ENCODE peak calls at places on chromosome 6, in six cellular contexts. A, H, B, M, P and N are unnamed samples.

GRCh38 chr6:89414215-89414614 is 2.1 kb upstream of the RRAGD start:
- DNase-seq in H (no peak), P (no peak), A (no peak), B (no peak), M (no peak), N (no peak)

GRCh38 chr6:23414204-23414501 is 711.9 kb upstream of the NRSN1 start:
- DNase-seq in H (no peak), P (peak), A (no peak), B (no peak), M (no peak), N (no peak)

GRCh38 chr6:101462576-101462975 is 69.1 kb downstream of the GRIK2 start:
- DNase-seq in M (no peak), H (no peak), A (no peak), P (no peak), B (no peak), N (no peak)

GRCh38 chr6:51167468-51167867 is 348.8 kb downstream of the TFAP2B start:
- DNase-seq in H (no peak), A (no peak), M (no peak), P (no peak), B (no peak), N (no peak)

GRCh38 chr6:93453956-93454355 is 34.6 kb upstream of the EPHA7 start:
- DNase-seq in P (no peak), B (no peak), H (no peak), M (no peak), A (no peak), N (no peak)

GRCh38 chr6:109002100-109002697 is 92.4 kb downstream of the SESN1 start:
- DNase-seq in M (no peak), P (peak), H (no peak), B (no peak), A (no peak), N (no peak)

GRCh38 chr6:28695671-28696537 is 170.2 kb downstream of the GPX5 start:
- DNase-seq in P (no peak), M (no peak), H (no peak), B (no peak), A (no peak), N (no peak)

GRCh38 chr6:134741193-134741521 is 208.7 kb downstream of the ALDH8A1 start:
- DNase-seq in A (no peak), M (peak), P (no peak), B (no peak), H (no peak), N (no peak)

GRCh38 chr6:166237611-166238010 is 70.0 kb upstream of the TBXT start:
- DNase-seq in P (peak), B (no peak), H (no peak), M (no peak), A (no peak), N (no peak)

GRCh38 chr6:152598421-152598820 is 38.7 kb downstream of the SYNE1 start:
- DNase-seq in P (no peak), M (no peak), A (no peak), H (no peak), B (no peak), N (no peak)

GRCh38 chr6:170066679-170067078 is 224.2 kb downstream of the DLL1 start:
- DNase-seq in P (no peak), A (no peak), M (no peak), H (no peak), B (no peak), N (peak)

GRCh38 chr6:157106487-157106886 is 216.8 kb downstream of the TMEM242 start:
- DNase-seq in B (no peak), A (no peak), M (no peak), H (no peak), P (no peak), N (no peak)

GRCh38 chr6:38346291-38347079 is 293.2 kb downstream of the BTBD9 start:
- DNase-seq in M (no peak), P (peak), A (no peak), B (no peak), H (no peak), N (no peak)

GRCh38 chr6:6875818-6876470 is 231.8 kb upstream of the RREB1 start:
- DNase-seq in P (peak), H (no peak), B (no peak), M (no peak), A (no peak), N (no peak)

GRCh38 chr6:146889303-146889702 is 290.5 kb downstream of the ADGB start:
- DNase-seq in B (no peak), H (no peak), P (no peak), A (no peak), M (no peak), N (no peak)

GRCh38 chr6:53906842-53907241 is 112.0 kb downstream of the LRRC1 start:
- DNase-seq in M (no peak), H (no peak), P (no peak), A (no peak), B (no peak), N (no peak)

GRCh38 chr6:7164536-7165001 is 56.8 kb downstream of the RREB1 start:
- DNase-seq in B (no peak), A (no peak), P (no peak), H (no peak), M (no peak), N (no peak)

GRCh38 chr6:106197441-106197840 is 111.3 kb downstream of the PRDM1 start:
- DNase-seq in P (no peak), A (no peak), H (no peak), M (no peak), B (no peak), N (no peak)

GRCh38 chr6:169864148-169865030 is 113.0 kb downstream of the ERMARD start:
- DNase-seq in H (no peak), M (no peak), A (no peak), P (no peak), B (peak), N (peak)

GRCh38 chr6:33589723-33590530 is 9.9 kb upstream of the BAK1 start:
- DNase-seq in M (peak), A (peak), H (peak), P (no peak), B (peak), N (no peak)

GRCh38 chr6:5199203-5200101 is 61.3 kb downstream of the LYRM4 start:
- DNase-seq in H (no peak), P (no peak), A (no peak), M (no peak), B (no peak), N (no peak)

GRCh38 chr6:75103411-75103810 is 102.4 kb downstream of the COL12A1 start:
- DNase-seq in M (no peak), B (no peak), A (no peak), H (no peak), P (no peak), N (no peak)

GRCh38 chr6:160462551-160463109 is 114.5 kb downstream of the SLC22A3 start:
- DNase-seq in P (peak), B (no peak), M (no peak), A (no peak), H (no peak), N (no peak)

GRCh38 chr6:129663531-129663930 is 46.4 kb downstream of the ARHGAP18 start:
- DNase-seq in H (no peak), P (no peak), M (no peak), B (no peak), A (no peak), N (no peak)

GRCh38 chr6:156848533-156848932 is 71.4 kb downstream of the ARID1B start:
- DNase-seq in H (no peak), P (no peak), B (no peak), A (no peak), M (no peak), N (no peak)

GRCh38 chr6:35427851-35428321 is 24.3 kb upstream of the FANCE start:
- DNase-seq in M (no peak), P (no peak), B (no peak), H (no peak), A (no peak), N (no peak)

GRCh38 chr6:160348209-160348551 is at the start of gene SLC22A3:
- DNase-seq in P (no peak), M (peak), H (peak), A (no peak), B (peak), N (no peak)

GRCh38 chr6:41673704-41674000 is 35.4 kb downstream of the MDFI start:
- DNase-seq in A (no peak), B (no peak), H (no peak), P (no peak), M (no peak), N (no peak)

GRCh38 chr6:149324428-149324827 is 6.9 kb downstream of the TAB2 start:
- DNase-seq in B (no peak), M (no peak), H (no peak), P (no peak), A (no peak), N (no peak)

GRCh38 chr6:129342243-129342642 is 367.7 kb downstream of the ARHGAP18 start:
- DNase-seq in H (no peak), A (no peak), B (no peak), P (peak), M (no peak), N (no peak)

DNA sequence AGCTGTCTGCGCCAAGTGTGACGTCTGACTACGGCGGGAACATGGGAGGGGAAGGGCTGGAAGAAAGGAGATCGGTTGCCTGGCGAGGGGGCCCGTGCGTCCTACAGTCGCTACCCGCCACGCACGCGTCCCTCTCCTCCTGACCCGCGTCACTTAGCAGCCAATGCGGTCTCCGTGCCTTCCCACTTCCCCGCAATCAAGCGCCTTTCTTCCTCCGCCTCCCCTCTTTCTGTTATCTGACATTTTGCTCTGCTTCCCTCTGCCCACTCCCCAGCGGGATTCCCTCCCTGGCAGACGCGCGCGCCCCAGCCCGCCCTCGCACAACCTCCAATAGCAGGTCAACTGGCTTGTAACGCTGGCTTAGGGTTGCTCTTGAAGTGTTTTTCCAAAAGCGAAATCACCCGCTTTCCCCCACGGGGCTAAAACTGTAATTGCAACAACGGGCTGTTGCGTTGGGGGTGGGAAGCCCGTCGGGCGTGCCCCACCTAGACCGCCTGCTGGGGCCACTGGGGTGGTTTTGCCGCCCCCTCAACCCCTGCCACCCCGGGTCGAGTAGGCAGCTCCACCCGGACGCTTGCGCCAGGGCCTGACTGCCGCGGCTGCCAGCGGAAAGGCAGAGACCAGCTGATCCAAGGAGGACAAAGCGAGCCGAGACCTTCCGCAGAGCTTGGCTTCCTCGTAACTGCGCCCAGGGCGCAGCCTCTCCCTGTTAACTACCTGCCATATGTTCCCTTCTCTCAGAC is 6.2 kb upstream of the SOX4 start:
- DNase-seq in M (peak), A (peak), P (no peak), H (peak), B (peak), N (no peak)
- TF ChIP-seq CTCF in M (peak), A (peak), P (peak), H (peak), B (no peak), N (peak)

GRCh38 chr6:142927904-142928303 is 17.1 kb downstream of the HIVEP2 start:
- DNase-seq in H (no peak), A (no peak), M (no peak), B (no peak), P (no peak), N (no peak)
- TF ChIP-seq CTCF in H (no peak), A (no peak), M (no peak), B (no peak), P (no peak), N (no peak)

GRCh38 chr6:111469543-111469942 is 13.5 kb downstream of the REV3L start:
- DNase-seq in P (no peak), H (no peak), M (no peak), B (no peak), A (no peak), N (no peak)

GRCh38 chr6:111461860-111462259 is 21.2 kb downstream of the REV3L start:
- DNase-seq in P (no peak), B (no peak), H (no peak), A (no peak), M (no peak), N (no peak)

GRCh38 chr6:111468329-111469012 is 14.5 kb downstream of the REV3L start:
- DNase-seq in M (no peak), A (no peak), H (no peak), P (no peak), B (no peak), N (no peak)

GRCh38 chr6:111462770-111463391 is 20.1 kb downstream of the REV3L start:
- DNase-seq in A (no peak), H (no peak), P (no peak), M (no peak), B (no peak), N (no peak)

DNA sequence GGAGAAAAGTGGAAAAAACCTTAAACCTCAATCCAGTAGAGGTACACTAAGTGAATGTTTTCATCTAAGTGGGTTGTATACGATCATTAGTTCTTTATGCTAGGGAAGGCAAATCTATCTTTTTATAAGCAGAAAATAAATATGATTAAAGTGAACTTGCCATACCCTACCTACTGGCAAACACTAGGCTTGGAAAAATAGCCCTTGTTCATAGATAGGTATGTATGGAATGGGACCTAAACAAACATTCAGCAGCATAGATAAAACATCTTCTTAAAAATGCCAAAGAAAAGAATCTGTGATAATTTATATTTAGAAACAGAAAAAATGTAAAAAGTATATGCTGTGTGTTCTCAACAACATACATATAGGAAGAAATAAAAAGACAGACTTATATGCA is 18.8 kb downstream of the REV3L start:
- DNase-seq in P (no peak), M (no peak), H (no peak), B (no peak), A (no peak), N (no peak)
- TF ChIP-seq CTCF in P (no peak), M (no peak), H (no peak), B (no peak), A (no peak), N (no peak)

DNA sequence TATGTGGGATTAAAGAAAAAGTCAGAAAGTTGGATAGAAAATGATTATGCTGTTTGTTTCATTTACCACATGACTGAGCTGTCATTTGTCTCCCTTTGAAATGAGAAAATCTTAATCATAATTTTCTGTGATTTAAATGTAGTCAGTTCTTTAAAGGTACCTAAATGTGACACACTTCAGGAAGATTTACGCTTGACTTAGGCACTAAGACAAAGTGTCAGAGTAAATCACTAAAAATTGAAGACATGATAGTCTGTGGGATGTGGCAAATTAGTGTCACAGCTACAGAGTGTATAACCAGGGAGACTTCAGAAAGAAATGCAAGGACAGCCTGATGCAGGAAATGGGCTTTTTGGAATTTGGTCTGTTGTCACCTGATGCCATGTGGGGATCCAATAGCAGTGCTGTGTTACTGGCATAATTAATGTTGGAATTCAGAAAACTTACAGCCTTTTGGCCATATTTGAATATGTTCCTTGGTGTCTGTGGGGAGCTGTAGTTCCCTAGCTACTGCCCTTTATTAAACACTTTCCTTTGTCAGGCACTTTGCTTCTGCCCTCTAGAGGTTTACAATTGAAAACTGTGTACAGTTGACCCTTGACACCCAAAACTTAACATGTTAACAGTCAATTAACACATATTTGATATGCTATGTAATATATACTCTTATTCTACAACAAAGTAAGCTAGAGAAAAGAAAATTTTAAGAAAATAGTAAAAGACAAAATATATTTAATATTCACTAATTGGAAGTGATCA is 493.8 kb downstream of the UTRN start:
- DNase-seq in A (no peak), H (no peak), P (no peak), B (no peak), M (no peak), N (no peak)
- TF ChIP-seq CTCF in A (no peak), H (peak), P (no peak), B (no peak), M (no peak), N (peak)

DNA sequence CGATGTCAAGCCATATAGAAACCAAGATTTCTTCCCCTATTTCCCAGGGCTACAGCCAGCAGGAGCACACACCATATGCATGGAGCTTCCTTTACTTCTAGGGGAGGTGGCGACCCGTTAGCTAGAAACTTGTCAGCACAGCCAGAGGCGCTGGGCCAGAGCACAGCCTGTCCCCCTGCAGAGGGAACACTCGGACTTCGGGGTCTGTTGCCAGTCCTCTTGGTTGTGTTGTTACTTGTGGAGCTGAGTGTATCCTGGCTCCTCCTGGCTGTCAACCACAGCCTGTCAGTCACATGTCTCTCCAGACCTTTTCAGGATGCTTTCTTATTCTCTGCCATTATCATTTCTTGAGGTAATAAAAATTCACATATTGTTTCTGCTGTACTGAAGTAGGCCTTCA is 57.6 kb upstream of the TRAF3IP2 start:
- DNase-seq in P (no peak), A (no peak), M (peak), H (no peak), B (no peak), N (no peak)
- TF ChIP-seq CTCF in P (no peak), A (no peak), M (no peak), H (no peak), B (no peak), N (no peak)